ENCODE peak calls at places on chromosomes 5 and 9, in ten cellular contexts. U, B, Q, K, N, H, G, L, W and M are unnamed samples.

GRCh38 chr5:18270635-18271338 is 636.5 kb downstream of the TAF11L14 start:
- DNase-seq in U (no peak), B (no peak), Q (no peak), K (no peak), N (no peak), H (no peak), G (no peak), L (no peak), W (no peak), M (no peak)

GRCh38 chr9:87592554-87593394 is 95.1 kb downstream of the DAPK1 start:
- DNase-seq in U (no peak), B (no peak), Q (peak), K (no peak), N (peak), H (no peak), G (no peak), L (no peak), W (no peak), M (peak)

GRCh38 chr5:10427978-10428377 is 13.7 kb upstream of the ROPN1L start:
- DNase-seq in U (no peak), B (no peak), Q (no peak), K (no peak), N (no peak), H (no peak), G (no peak), L (no peak), W (no peak), M (no peak)

GRCh38 chr9:110545705-110546104 is 33.8 kb downstream of the SVEP1 start:
- DNase-seq in U (no peak), B (no peak), Q (peak), K (no peak), N (no peak), H (no peak), G (no peak), L (no peak), W (no peak), M (no peak)

GRCh38 chr5:98397081-98397480 is 376.4 kb upstream of the RGMB start:
- DNase-seq in U (no peak), B (no peak), Q (peak), K (no peak), N (no peak), H (no peak), G (no peak), L (no peak), W (no peak), M (no peak)

GRCh38 chr5:71563161-71563560 is 24.0 kb upstream of the MCCC2 start:
- DNase-seq in U (no peak), B (no peak), Q (no peak), K (no peak), N (no peak), H (no peak), G (no peak), L (no peak), W (no peak), M (no peak)

GRCh38 chr9:88697764-88698436 is 162.9 kb downstream of the NXNL2 start:
- DNase-seq in U (no peak), B (no peak), Q (peak), K (no peak), N (no peak), H (no peak), G (no peak), L (no peak), W (no peak), M (no peak)

GRCh38 chr5:6183391-6184390 is 194.7 kb downstream of the MED10 start:
- DNase-seq in U (no peak), B (no peak), Q (no peak), K (no peak), N (no peak), H (no peak), G (no peak), L (no peak), W (no peak), M (no peak)

GRCh38 chr5:173618927-173619519 is 2.6 kb upstream of the BOD1 start:
- DNase-seq in U (peak), B (peak), Q (peak), K (peak), N (peak), H (peak), G (peak), L (peak), W (peak), M (peak)

GRCh38 chr5:176394881-176395675 is 6.5 kb downstream of the HIGD2A start:
- DNase-seq in U (no peak), B (no peak), Q (no peak), K (no peak), N (no peak), H (no peak), G (no peak), L (no peak), W (no peak), M (no peak)

GRCh38 chr5:60487466-60487865 is 212.5 kb downstream of the DEPDC1B start:
- DNase-seq in U (no peak), B (no peak), Q (no peak), K (no peak), N (no peak), H (no peak), G (no peak), L (no peak), W (no peak), M (no peak)

GRCh38 chr9:2271426-2271825 is 256.3 kb downstream of the SMARCA2 start:
- DNase-seq in U (peak), B (no peak), Q (peak), K (peak), N (peak), H (no peak), G (no peak), L (no peak), W (no peak), M (no peak)

GRCh38 chr9:764105-764524 is 77.4 kb upstream of the DMRT1 start:
- DNase-seq in U (peak), B (no peak), Q (peak), K (peak), N (peak), H (peak), G (no peak), L (peak), W (peak), M (peak)

GRCh38 chr5:103119067-103119764 is 722 bp downstream of the GIN1 start:
- DNase-seq in U (no peak), B (no peak), Q (peak), K (no peak), N (peak), H (no peak), G (no peak), L (no peak), W (no peak), M (no peak)

GRCh38 chr9:136694163-136694864 is 7.1 kb upstream of the AGPAT2 start:
- DNase-seq in U (peak), B (no peak), Q (peak), K (no peak), N (peak), H (no peak), G (no peak), L (peak), W (peak), M (peak)

GRCh38 chr5:150609843-150610584 is 30.4 kb upstream of the SYNPO start:
- DNase-seq in U (no peak), B (no peak), Q (no peak), K (no peak), N (no peak), H (no peak), G (no peak), L (no peak), W (no peak), M (peak)

GRCh38 chr5:8721536-8721935 is 824.3 kb downstream of the SEMA5A start:
- DNase-seq in U (no peak), B (no peak), Q (no peak), K (no peak), N (no peak), H (no peak), G (no peak), L (no peak), W (no peak), M (no peak)

GRCh38 chr5:100803391-100803790 is 99.7 kb downstream of the ST8SIA4 start:
- DNase-seq in U (no peak), B (no peak), Q (peak), K (no peak), N (peak), H (no peak), G (no peak), L (no peak), W (no peak), M (no peak)

GRCh38 chr9:86892576-86892975 is 54.7 kb downstream of the GAS1 start:
- DNase-seq in U (no peak), B (no peak), Q (no peak), K (no peak), N (peak), H (no peak), G (no peak), L (no peak), W (no peak), M (no peak)

GRCh38 chr9:38761999-38762398 is 42.1 kb upstream of the FAM240B start:
- DNase-seq in U (no peak), B (no peak), Q (no peak), K (no peak), N (no peak), H (no peak), G (no peak), L (no peak), W (no peak), M (no peak)

GRCh38 chr9:78298046-78298511 is 1.2 kb downstream of the PSAT1 start:
- DNase-seq in U (no peak), B (no peak), Q (peak), K (no peak), N (no peak), H (no peak), G (no peak), L (peak), W (no peak), M (no peak)

GRCh38 chr5:155735388-155735787 is 591.6 kb upstream of the SGCD start:
- DNase-seq in U (no peak), B (no peak), Q (peak), K (no peak), N (no peak), H (no peak), G (no peak), L (no peak), W (no peak), M (no peak)

GRCh38 chr5:146336197-146336596 is 2.4 kb upstream of the POU4F3 start:
- DNase-seq in U (no peak), B (no peak), Q (no peak), K (no peak), N (no peak), H (no peak), G (no peak), L (no peak), W (no peak), M (no peak)

GRCh38 chr5:139445325-139446170 is 6.2 kb upstream of the DNAJC18 start:
- DNase-seq in U (no peak), B (no peak), Q (peak), K (no peak), N (no peak), H (no peak), G (no peak), L (no peak), W (no peak), M (no peak)

GRCh38 chr9:37289631-37290030 is 132.9 kb upstream of the GRHPR start:
- DNase-seq in U (no peak), B (no peak), Q (no peak), K (no peak), N (no peak), H (no peak), G (no peak), L (no peak), W (no peak), M (no peak)

GRCh38 chr5:78002690-78003089 is 226.6 kb upstream of the TBCA start:
- DNase-seq in U (no peak), B (no peak), Q (no peak), K (no peak), N (no peak), H (no peak), G (no peak), L (no peak), W (no peak), M (no peak)

GRCh38 chr5:54018438-54018837 is 291.9 kb downstream of the ARL15 start:
- DNase-seq in U (no peak), B (no peak), Q (no peak), K (no peak), N (no peak), H (no peak), G (no peak), L (no peak), W (no peak), M (no peak)

GRCh38 chr9:72038890-72039410 is 21.5 kb downstream of the C9orf57 start:
- DNase-seq in U (peak), B (peak), Q (peak), K (peak), N (peak), H (peak), G (peak), L (peak), W (peak), M (peak)

GRCh38 chr5:62937661-62938558 is 359.3 kb downstream of the LRRC70 start:
- DNase-seq in U (no peak), B (no peak), Q (peak), K (no peak), N (no peak), H (no peak), G (no peak), L (no peak), W (no peak), M (no peak)